ENCODE peak calls at places on chromosomes 13 and 19, in seven cellular contexts. U is CD4-positive, alpha-beta T cell; E is HFFc6; L is tibial nerve; K is mesothelial cell of epicardium; J is activated B cell treated with CpG ODN at 0.5 μM for 24 hours; R is Panc1. F is an unnamed sample.

GRCh38 chr13:98528663-98529064 is 48.2 kb downstream of the STK24 start:
- DNase-seq in U (no peak), E (no peak), L (no peak), K (no peak), J (no peak), R (no peak), F (no peak)

GRCh38 chr13:92896842-92897241 is 329.8 kb upstream of the GPC6 start:
- DNase-seq in U (no peak), E (no peak), L (no peak), K (no peak), J (no peak), R (no peak), F (no peak)

GRCh38 chr13:112716461-112716820 is 26.6 kb downstream of the ATP11A start:
- DNase-seq in U (no peak), E (no peak), L (no peak), K (no peak), J (no peak), R (no peak), F (no peak)

GRCh38 chr13:28339419-28339818 is 155.5 kb downstream of the FLT1 start:
- DNase-seq in U (no peak), E (peak), L (no peak), K (no peak), J (no peak), R (no peak), F (no peak)

GRCh38 chr19:801030-801860 is 4.0 kb downstream of the PTBP1 start:
- DNase-seq in U (no peak), E (no peak), L (no peak), K (no peak), J (no peak), R (no peak), F (no peak)

GRCh38 chr19:15812059-15812722 is 3.3 kb downstream of the OR10H1 start:
- DNase-seq in U (peak), E (no peak), L (no peak), K (no peak), J (no peak), R (no peak), F (no peak)

GRCh38 chr13:53408306-53408705 is 379.7 kb downstream of the OLFM4 start:
- DNase-seq in U (no peak), E (no peak), L (no peak), K (no peak), J (no peak), R (no peak), F (no peak)

GRCh38 chr13:63737418-63737817 is 2321.8 kb upstream of the PCDH20 start:
- DNase-seq in U (no peak), E (no peak), L (no peak), K (no peak), J (no peak), R (no peak), F (no peak)

GRCh38 chr19:44924243-44924725 is 9.9 kb downstream of the APOC1 start:
- DNase-seq in U (no peak), E (no peak), L (no peak), K (no peak), J (no peak), R (no peak), F (no peak)

GRCh38 chr13:44012910-44013309 is 133.2 kb downstream of the LACC1 start:
- DNase-seq in U (no peak), E (no peak), L (no peak), K (no peak), J (no peak), R (no peak), F (no peak)

GRCh38 chr13:50014404-50014803 is 840 bp upstream of the KCNRG start:
- DNase-seq in U (no peak), E (no peak), L (no peak), K (no peak), J (no peak), R (no peak), F (no peak)

GRCh38 chr19:5257155-5258045 is 83.2 kb downstream of the PTPRS start:
- DNase-seq in U (no peak), E (no peak), L (no peak), K (no peak), J (no peak), R (no peak), F (no peak)

GRCh38 chr19:17107546-17108452 is 32.2 kb downstream of the MYO9B start:
- DNase-seq in U (no peak), E (peak), L (peak), K (no peak), J (no peak), R (peak), F (no peak)

GRCh38 chr13:27775943-27776342 is 16.3 kb upstream of the GSX1 start:
- DNase-seq in U (no peak), E (peak), L (no peak), K (no peak), J (no peak), R (no peak), F (no peak)

GRCh38 chr19:3537101-3537437 is 1.9 kb upstream of the TEKTIP1 start:
- DNase-seq in U (no peak), E (no peak), L (no peak), K (no peak), J (no peak), R (no peak), F (no peak)

GRCh38 chr13:33633701-33634525 is 184.0 kb upstream of the RFC3 start:
- DNase-seq in U (no peak), E (peak), L (no peak), K (no peak), J (no peak), R (no peak), F (no peak)

GRCh38 chr13:113084094-113084942 is 21.3 kb upstream of the F7 start:
- DNase-seq in U (no peak), E (no peak), L (no peak), K (no peak), J (no peak), R (no peak), F (no peak)

GRCh38 chr13:50167224-50167947 is 152.1 kb downstream of the KCNRG start:
- DNase-seq in U (no peak), E (no peak), L (no peak), K (no peak), J (no peak), R (no peak), F (no peak)

GRCh38 chr13:55652657-55653056 is 1488.1 kb upstream of the PRR20A start:
- DNase-seq in U (no peak), E (no peak), L (no peak), K (no peak), J (no peak), R (no peak), F (no peak)

GRCh38 chr19:7415163-7415856 is 66.6 kb downstream of the ARHGEF18 start:
- DNase-seq in U (no peak), E (no peak), L (no peak), K (no peak), J (no peak), R (no peak), F (no peak)

GRCh38 chr13:93416943-93417342 is 190.3 kb downstream of the GPC6 start:
- DNase-seq in U (no peak), E (no peak), L (no peak), K (no peak), J (no peak), R (no peak), F (no peak)

GRCh38 chr19:49127674-49128544 is 8.6 kb downstream of the PPFIA3 start:
- DNase-seq in U (peak), E (peak), L (peak), K (peak), J (peak), R (no peak), F (peak)
- TF ChIP-seq CTCF in U (no peak), E (no peak), L (peak), K (no peak), J (no peak), R (no peak), F (no peak)

GRCh38 chr13:59690857-59691500 is 472.7 kb downstream of the DIAPH3 start:
- DNase-seq in U (no peak), E (peak), L (no peak), K (no peak), J (no peak), R (no peak), F (no peak)
- TF ChIP-seq CTCF in U (no peak), E (no peak), L (no peak), K (no peak), J (no peak), R (no peak), F (no peak)

DNA sequence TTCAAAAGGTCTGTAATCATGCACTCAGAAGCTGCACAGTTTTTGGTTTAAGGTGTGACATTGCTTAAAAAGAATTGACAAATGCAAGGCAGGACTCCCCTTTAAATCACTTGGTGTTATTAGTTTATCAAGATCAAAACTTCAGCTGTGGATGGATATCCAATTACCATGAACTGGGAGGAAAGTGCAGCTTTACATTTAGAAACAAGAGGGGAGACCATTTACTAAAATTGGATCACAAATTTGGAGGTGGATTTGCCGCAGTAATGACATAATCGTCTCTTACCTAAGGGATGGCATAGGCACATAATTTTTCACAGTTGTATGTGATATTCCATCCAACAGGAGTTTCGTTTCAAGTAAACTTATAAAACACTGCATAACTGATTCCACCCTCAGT is 1610.2 kb downstream of the SLITRK5 start:
- DNase-seq in U (no peak), E (no peak), L (no peak), K (no peak), J (no peak), R (no peak), F (no peak)
- TF ChIP-seq CTCF in U (no peak), E (no peak), L (no peak), K (no peak), J (no peak), R (no peak), F (no peak)

DNA sequence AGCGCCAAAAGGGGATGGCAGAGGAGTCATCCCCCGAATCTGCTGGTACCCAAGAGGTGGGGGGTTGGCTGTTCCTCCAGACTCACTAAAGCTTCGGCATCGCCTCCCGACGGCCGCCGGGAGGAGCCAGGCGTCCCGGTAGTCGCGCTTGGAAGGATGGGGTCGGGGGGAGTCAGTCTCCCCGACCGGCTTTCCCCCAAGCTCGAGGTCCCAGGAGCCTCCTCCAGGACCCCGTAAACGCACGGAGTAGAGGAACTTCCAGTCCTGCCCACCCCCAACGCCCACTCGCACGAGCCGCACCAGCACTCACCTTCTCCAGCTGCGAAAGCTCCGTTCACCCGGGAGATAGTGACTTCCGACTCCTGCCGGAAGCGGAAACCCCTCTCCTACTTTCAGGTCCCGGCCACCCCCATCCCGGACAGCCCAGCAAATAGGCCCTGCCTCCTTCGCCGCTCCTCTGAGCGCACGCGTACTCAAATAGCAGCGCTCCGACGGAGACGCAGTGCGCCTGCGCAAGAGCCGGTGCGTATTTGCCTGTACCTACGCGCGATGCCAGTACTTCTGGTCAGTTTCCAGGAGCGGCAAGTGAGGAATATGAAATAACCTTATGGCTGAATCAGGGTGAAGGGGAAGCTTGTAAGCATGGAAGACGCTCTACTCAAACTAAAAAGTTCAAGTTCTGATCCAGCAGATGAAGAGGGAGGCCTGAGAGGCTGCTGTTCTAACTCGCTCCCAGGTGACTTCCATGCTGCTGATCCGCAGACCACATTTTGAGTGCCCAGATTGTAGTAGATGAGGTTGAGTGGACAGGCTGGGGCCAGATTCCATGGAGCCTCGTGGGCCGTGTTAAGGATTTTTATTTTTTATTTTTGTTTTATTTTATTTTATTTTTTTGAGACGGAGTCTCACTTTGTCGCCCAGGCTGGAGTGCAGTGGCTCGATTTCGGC is at the start of gene ELOF1:
- DNase-seq in U (peak), E (peak), L (peak), K (peak), J (peak), R (peak), F (peak)
- TF ChIP-seq CTCF in U (no peak), E (peak), L (no peak), K (no peak), J (no peak), R (no peak), F (no peak)